ENCODE peak calls at places on chromosomes 16 and 17, in four cellular contexts. One of them, this sample, is unnamed.

GRCh38 chr17:55093358-55093757 is 124.8 kb downstream of the STXBP4 start:
- DNase-seq in vagina: no peak
- DNase-seq in GM12865: peak
- DNase-seq in AG10803: no peak
- DNase-seq in this sample: no peak

GRCh38 chr16:26951950-26952349 is 114.8 kb upstream of the C16orf82 start:
- DNase-seq in vagina: no peak
- DNase-seq in AG10803: no peak
- DNase-seq in GM12865: no peak
- DNase-seq in this sample: no peak

GRCh38 chr17:40605301-40605700 is 40.0 kb upstream of the CCR7 start:
- DNase-seq in AG10803: no peak
- DNase-seq in GM12865: no peak
- DNase-seq in vagina: no peak
- DNase-seq in this sample: no peak

GRCh38 chr16:71675380-71675779 is 49.1 kb downstream of the PHLPP2 start:
- DNase-seq in GM12865: no peak
- DNase-seq in vagina: no peak
- DNase-seq in AG10803: no peak
- DNase-seq in this sample: no peak

GRCh38 chr17:29358421-29358820 is 31.7 kb upstream of the TAOK1 start:
- DNase-seq in vagina: no peak
- DNase-seq in GM12865: no peak
- DNase-seq in AG10803: peak
- DNase-seq in this sample: no peak

GRCh38 chr17:77466140-77466539 is 325.4 kb downstream of the SEC14L1 start:
- DNase-seq in AG10803: no peak
- DNase-seq in vagina: no peak
- DNase-seq in GM12865: no peak
- DNase-seq in this sample: no peak

GRCh38 chr16:57377080-57377841 is 5.0 kb downstream of the CX3CL1 start:
- DNase-seq in GM12865: peak
- DNase-seq in AG10803: no peak
- DNase-seq in vagina: no peak
- DNase-seq in this sample: no peak

GRCh38 chr16:76777721-76778120 is 413.3 kb upstream of the MON1B start:
- DNase-seq in vagina: no peak
- DNase-seq in AG10803: no peak
- DNase-seq in GM12865: no peak
- DNase-seq in this sample: no peak

GRCh38 chr17:53032861-53033271 is 789.9 kb upstream of the KIF2B start:
- DNase-seq in GM12865: peak
- DNase-seq in AG10803: no peak
- DNase-seq in vagina: no peak
- DNase-seq in this sample: no peak

GRCh38 chr17:51666971-51667721 is 406.8 kb downstream of the UTP18 start:
- DNase-seq in GM12865: no peak
- DNase-seq in vagina: no peak
- DNase-seq in AG10803: no peak
- DNase-seq in this sample: no peak

GRCh38 chr16:725463-726187 is 618 bp downstream of the CCDC78 start:
- DNase-seq in AG10803: no peak
- DNase-seq in vagina: no peak
- DNase-seq in GM12865: no peak
- DNase-seq in this sample: no peak

GRCh38 chr16:57530104-57530522 is 6.3 kb downstream of the CCDC102A start:
- DNase-seq in AG10803: peak
- DNase-seq in vagina: no peak
- DNase-seq in GM12865: peak
- DNase-seq in this sample: peak

GRCh38 chr16:12120331-12120981 is 143.9 kb downstream of the SNX29 start:
- DNase-seq in vagina: no peak
- DNase-seq in GM12865: no peak
- DNase-seq in AG10803: peak
- DNase-seq in this sample: peak

GRCh38 chr17:39404542-39405378 is 3.3 kb upstream of the FBXL20 start:
- DNase-seq in GM12865: peak
- DNase-seq in vagina: no peak
- DNase-seq in AG10803: peak
- DNase-seq in this sample: peak

GRCh38 chr16:106623-107324 is 28.7 kb downstream of the MPG start:
- DNase-seq in AG10803: peak
- DNase-seq in vagina: no peak
- DNase-seq in GM12865: peak
- DNase-seq in this sample: peak

GRCh38 chr17:9270921-9271320 is 249.6 kb downstream of the NTN1 start:
- DNase-seq in vagina: no peak
- DNase-seq in AG10803: no peak
- DNase-seq in GM12865: no peak
- DNase-seq in this sample: no peak

GRCh38 chr17:74566132-74566753 is 1.1 kb downstream of the CD300H start:
- DNase-seq in GM12865: peak
- DNase-seq in AG10803: peak
- DNase-seq in vagina: no peak
- DNase-seq in this sample: no peak

GRCh38 chr17:75504347-75505151 is 10.8 kb downstream of the CASKIN2 start:
- DNase-seq in AG10803: peak
- DNase-seq in GM12865: peak
- DNase-seq in vagina: no peak
- DNase-seq in this sample: no peak

GRCh38 chr16:9092963-9093477 is 1.6 kb downstream of the HAPSTR1 start:
- DNase-seq in AG10803: no peak
- DNase-seq in vagina: no peak
- DNase-seq in GM12865: peak
- DNase-seq in this sample: no peak

GRCh38 chr17:74760404-74761105 is 12.1 kb downstream of the NHERF1 start:
- DNase-seq in AG10803: no peak
- DNase-seq in GM12865: no peak
- DNase-seq in vagina: no peak
- DNase-seq in this sample: no peak

GRCh38 chr16:88447881-88448280 is 5.2 kb upstream of the ZFPM1 start:
- DNase-seq in AG10803: no peak
- DNase-seq in vagina: no peak
- DNase-seq in GM12865: no peak
- DNase-seq in this sample: no peak

GRCh38 chr17:62981933-62982332 is 15.9 kb downstream of the TANC2 start:
- DNase-seq in AG10803: no peak
- DNase-seq in vagina: no peak
- DNase-seq in GM12865: no peak
- DNase-seq in this sample: peak
- TF ChIP-seq CTCF in AG10803: no peak
- TF ChIP-seq CTCF in vagina: no peak
- TF ChIP-seq CTCF in GM12865: no peak
- TF ChIP-seq CTCF in this sample: no peak

DNA sequence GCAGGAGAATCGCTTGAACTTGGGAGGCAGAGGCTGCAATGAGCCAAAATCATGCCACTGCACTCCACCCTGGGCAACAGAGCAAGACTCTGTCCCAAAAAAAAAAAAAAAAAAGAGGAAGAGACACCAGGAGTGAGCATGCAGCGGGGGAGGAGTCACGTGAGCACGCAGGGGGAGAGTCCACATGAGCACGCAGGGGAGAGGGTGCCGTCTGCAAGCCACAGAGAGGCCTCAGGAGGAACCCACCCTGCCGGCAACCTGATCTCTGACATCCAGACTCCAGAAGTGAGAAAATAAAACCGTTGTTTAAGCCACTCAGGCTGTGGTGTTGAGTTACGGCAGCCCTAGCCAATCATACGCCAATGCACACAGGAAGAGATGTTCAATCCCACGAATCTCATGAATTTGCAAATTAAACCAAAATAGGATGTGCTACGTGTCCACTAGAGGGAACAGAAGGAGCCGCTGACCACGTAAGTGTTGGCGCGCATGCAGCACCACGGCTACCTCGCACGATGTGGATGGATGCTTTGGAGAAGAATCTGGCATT is 42.2 kb downstream of the CCDC57 start:
- DNase-seq in AG10803: no peak
- DNase-seq in GM12865: no peak
- DNase-seq in vagina: no peak
- DNase-seq in this sample: no peak
- TF ChIP-seq CTCF in AG10803: no peak
- TF ChIP-seq CTCF in GM12865: no peak
- TF ChIP-seq CTCF in vagina: no peak
- TF ChIP-seq CTCF in this sample: no peak

GRCh38 chr17:50532452-50533024 is at the start of gene EPN3:
- DNase-seq in vagina: no peak
- DNase-seq in AG10803: no peak
- DNase-seq in GM12865: no peak
- DNase-seq in this sample: no peak
- TF ChIP-seq CTCF in vagina: no peak
- TF ChIP-seq CTCF in AG10803: no peak
- TF ChIP-seq CTCF in GM12865: no peak
- TF ChIP-seq CTCF in this sample: no peak

DNA sequence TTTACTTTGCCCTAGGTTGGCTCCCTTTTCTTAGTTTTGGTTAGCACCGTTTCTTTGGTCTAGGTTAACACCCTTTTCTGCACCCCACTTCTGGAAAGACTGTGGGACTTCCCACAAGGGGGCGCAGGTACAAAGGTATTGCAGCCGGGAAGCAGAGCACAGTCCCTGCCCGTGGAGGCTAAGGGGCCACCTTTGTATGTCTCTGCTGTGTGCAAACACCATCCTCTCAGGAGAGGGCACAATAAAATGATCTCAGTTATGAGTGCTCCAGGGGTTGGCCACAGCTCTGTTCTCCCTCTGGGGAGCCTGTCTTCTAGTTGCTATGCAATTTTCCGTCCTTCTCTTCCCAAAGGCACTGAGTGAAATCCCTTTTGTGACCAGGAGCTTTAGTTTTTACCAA is 28.4 kb upstream of the TMC5 start:
- DNase-seq in GM12865: peak
- DNase-seq in AG10803: no peak
- DNase-seq in vagina: no peak
- DNase-seq in this sample: peak
- TF ChIP-seq CTCF in GM12865: peak
- TF ChIP-seq CTCF in AG10803: peak
- TF ChIP-seq CTCF in vagina: no peak
- TF ChIP-seq CTCF in this sample: peak

DNA sequence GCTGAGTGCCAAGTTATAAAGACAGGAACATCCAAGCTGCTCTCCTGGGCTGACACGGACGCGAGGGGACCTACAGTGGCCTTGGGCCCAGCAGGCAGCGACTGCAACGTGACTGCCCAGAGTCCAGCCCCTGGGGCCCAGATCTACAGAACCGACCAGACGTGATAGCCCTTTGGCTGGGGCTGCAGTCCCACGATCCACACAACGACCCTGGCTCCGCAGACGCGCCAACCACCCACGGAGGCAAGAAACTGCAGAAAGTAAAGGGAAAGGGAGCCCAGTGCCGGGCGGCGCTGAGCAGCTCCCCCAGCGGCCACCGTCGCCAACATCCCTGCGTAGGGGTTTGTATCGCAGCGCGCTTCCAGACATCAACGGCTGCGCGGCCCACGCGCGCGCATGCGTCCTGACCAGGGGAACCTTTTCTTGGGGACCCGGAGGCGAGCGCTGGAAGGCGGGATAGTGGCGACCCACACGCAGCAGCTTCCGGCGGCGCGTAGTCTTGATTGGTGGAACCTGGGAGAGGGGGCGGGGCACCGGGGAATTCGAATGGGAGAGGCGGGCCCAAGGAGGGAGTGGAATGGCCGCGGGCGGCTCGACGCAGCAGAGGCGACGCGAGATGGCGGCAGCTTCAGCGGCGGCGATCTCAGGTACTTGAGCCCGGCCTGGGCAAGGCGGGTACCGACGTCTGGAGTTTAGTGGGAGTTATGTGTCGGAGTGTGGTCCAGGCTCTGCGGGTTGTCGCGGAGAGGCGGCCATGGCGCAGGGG is at the start of gene KIF22:
- DNase-seq in GM12865: peak
- DNase-seq in AG10803: peak
- DNase-seq in vagina: no peak
- DNase-seq in this sample: peak
- TF ChIP-seq CTCF in GM12865: peak
- TF ChIP-seq CTCF in AG10803: peak
- TF ChIP-seq CTCF in vagina: peak
- TF ChIP-seq CTCF in this sample: peak

This sample was measured in HFFc6.